ENCODE peak calls at places on chromosomes 12 and 14, in nine cellular contexts. H is ELR, J is mucosa of gallbladder, S is BJ, P is endodermal cell, N is T-helper 9 cell, W is tibial artery, V is COR-L47, G is AG10803. I is an unnamed sample.

GRCh38 chr12:39807043-39807442 is 187.4 kb upstream of the ABCD2 start:
- DNase-seq in H (peak), J (no peak), S (no peak), P (peak), N (no peak), W (no peak), V (peak), G (no peak), I (peak)

GRCh38 chr12:14167005-14167628 is 185.7 kb upstream of the GRIN2B start:
- DNase-seq in H (peak), J (peak), S (no peak), P (peak), N (peak), W (peak), V (no peak), G (peak), I (peak)

GRCh38 chr12:77229640-77230442 is 164.5 kb upstream of the E2F7 start:
- DNase-seq in H (no peak), J (no peak), S (no peak), P (no peak), N (no peak), W (no peak), V (no peak), G (no peak), I (no peak)

GRCh38 chr14:37179896-37180502 is 7.6 kb upstream of the SLC25A21 start:
- DNase-seq in H (peak), J (no peak), S (no peak), P (no peak), N (no peak), W (no peak), V (no peak), G (no peak), I (peak)

GRCh38 chr14:102238131-102238530 is 66.8 kb downstream of the MOK start:
- DNase-seq in H (peak), J (no peak), S (no peak), P (no peak), N (no peak), W (no peak), V (no peak), G (no peak), I (no peak)

GRCh38 chr14:74892745-74893144 is 11.0 kb downstream of the DLST start:
- DNase-seq in H (no peak), J (no peak), S (no peak), P (no peak), N (no peak), W (no peak), V (no peak), G (no peak), I (no peak)

GRCh38 chr12:113064395-113065125 is 8.0 kb downstream of the DTX1 start:
- DNase-seq in H (no peak), J (no peak), S (no peak), P (no peak), N (no peak), W (no peak), V (no peak), G (no peak), I (no peak)

GRCh38 chr12:116376354-116377193 is 99.1 kb upstream of the MED13L start:
- DNase-seq in H (peak), J (no peak), S (no peak), P (no peak), N (no peak), W (no peak), V (peak), G (peak), I (peak)

GRCh38 chr14:105527381-105528196 is 1.2 kb downstream of the TMEM121 start:
- DNase-seq in H (no peak), J (no peak), S (no peak), P (no peak), N (no peak), W (no peak), V (no peak), G (no peak), I (no peak)

GRCh38 chr12:74021937-74022336 is 515.7 kb upstream of the ATXN7L3B start:
- DNase-seq in H (peak), J (peak), S (no peak), P (peak), N (no peak), W (no peak), V (peak), G (no peak), I (peak)

GRCh38 chr12:76236640-76237039 is 111.6 kb downstream of the BBS10 start:
- DNase-seq in H (peak), J (no peak), S (no peak), P (peak), N (no peak), W (no peak), V (no peak), G (no peak), I (peak)

GRCh38 chr12:93686572-93687365 is 9.6 kb downstream of the CRADD start:
- DNase-seq in H (no peak), J (no peak), S (no peak), P (no peak), N (no peak), W (no peak), V (no peak), G (no peak), I (no peak)

GRCh38 chr12:16148938-16149337 is 128.5 kb downstream of the SLC15A5 start:
- DNase-seq in H (no peak), J (no peak), S (no peak), P (no peak), N (no peak), W (no peak), V (no peak), G (no peak), I (no peak)

GRCh38 chr12:6313326-6313940 is 3.0 kb downstream of the PLEKHG6 start:
- DNase-seq in H (no peak), J (no peak), S (no peak), P (no peak), N (no peak), W (no peak), V (no peak), G (no peak), I (no peak)

GRCh38 chr12:122123761-122124145 is 45.2 kb downstream of the MLXIP start:
- DNase-seq in H (no peak), J (no peak), S (no peak), P (peak), N (no peak), W (no peak), V (no peak), G (no peak), I (no peak)

I was measured in Daoy.